ENCODE peak calls at places on chromosomes 2 and 18, in seven cellular contexts. One of them, this sample, is unnamed.

GRCh38 chr18:13910986-13911385 is 4.3 kb downstream of the MC2R start:
- DNase-seq in CD8-positive, alpha-beta T cell: no peak
- DNase-seq in colonic mucosa: no peak
- DNase-seq in cardiac muscle cell: no peak
- DNase-seq in thyroid gland: no peak
- DNase-seq in iPS DF 6.9: no peak
- DNase-seq in uterus: no peak
- DNase-seq in this sample: no peak

GRCh38 chr18:25786778-25787177 is 303.6 kb downstream of the SS18 start:
- DNase-seq in uterus: no peak
- DNase-seq in cardiac muscle cell: no peak
- DNase-seq in colonic mucosa: no peak
- DNase-seq in iPS DF 6.9: no peak
- DNase-seq in thyroid gland: no peak
- DNase-seq in CD8-positive, alpha-beta T cell: no peak
- DNase-seq in this sample: no peak

GRCh38 chr2:8575810-8576423 is 105.9 kb upstream of the ID2 start:
- DNase-seq in CD8-positive, alpha-beta T cell: no peak
- DNase-seq in iPS DF 6.9: no peak
- DNase-seq in thyroid gland: no peak
- DNase-seq in cardiac muscle cell: no peak
- DNase-seq in uterus: no peak
- DNase-seq in colonic mucosa: no peak
- DNase-seq in this sample: no peak

GRCh38 chr2:109376115-109376514 is 237.7 kb downstream of the SEPTIN10 start:
- DNase-seq in thyroid gland: no peak
- DNase-seq in iPS DF 6.9: no peak
- DNase-seq in cardiac muscle cell: no peak
- DNase-seq in colonic mucosa: peak
- DNase-seq in CD8-positive, alpha-beta T cell: peak
- DNase-seq in uterus: peak
- DNase-seq in this sample: no peak

GRCh38 chr2:206780671-206781070 is 15.3 kb downstream of the FASTKD2 start:
- DNase-seq in uterus: no peak
- DNase-seq in CD8-positive, alpha-beta T cell: no peak
- DNase-seq in colonic mucosa: no peak
- DNase-seq in cardiac muscle cell: no peak
- DNase-seq in thyroid gland: no peak
- DNase-seq in iPS DF 6.9: no peak
- DNase-seq in this sample: no peak

GRCh38 chr2:136015688-136016087 is 30.3 kb upstream of the DARS1 start:
- DNase-seq in cardiac muscle cell: no peak
- DNase-seq in CD8-positive, alpha-beta T cell: no peak
- DNase-seq in colonic mucosa: no peak
- DNase-seq in iPS DF 6.9: no peak
- DNase-seq in thyroid gland: no peak
- DNase-seq in uterus: no peak
- DNase-seq in this sample: no peak

GRCh38 chr2:84458436-84459027 is 548 bp downstream of the SUCLG1 start:
- DNase-seq in colonic mucosa: peak
- DNase-seq in cardiac muscle cell: peak
- DNase-seq in thyroid gland: peak
- DNase-seq in uterus: peak
- DNase-seq in iPS DF 6.9: no peak
- DNase-seq in CD8-positive, alpha-beta T cell: peak
- DNase-seq in this sample: no peak

GRCh38 chr2:176100547-176101140 is 1.0 kb downstream of the HOXD12 start:
- DNase-seq in cardiac muscle cell: no peak
- DNase-seq in colonic mucosa: peak
- DNase-seq in thyroid gland: no peak
- DNase-seq in CD8-positive, alpha-beta T cell: peak
- DNase-seq in uterus: no peak
- DNase-seq in iPS DF 6.9: no peak
- DNase-seq in this sample: no peak

GRCh38 chr2:127261835-127262234 is 32.1 kb downstream of the ERCC3 start:
- DNase-seq in thyroid gland: no peak
- DNase-seq in CD8-positive, alpha-beta T cell: no peak
- DNase-seq in cardiac muscle cell: no peak
- DNase-seq in uterus: no peak
- DNase-seq in iPS DF 6.9: no peak
- DNase-seq in colonic mucosa: no peak
- DNase-seq in this sample: no peak

GRCh38 chr2:219404291-219404910 is 13.8 kb upstream of the DES start:
- DNase-seq in colonic mucosa: no peak
- DNase-seq in thyroid gland: no peak
- DNase-seq in CD8-positive, alpha-beta T cell: no peak
- DNase-seq in cardiac muscle cell: peak
- DNase-seq in uterus: no peak
- DNase-seq in iPS DF 6.9: no peak
- DNase-seq in this sample: no peak

GRCh38 chr2:126825306-126825705 is 73.4 kb upstream of the TEX51 start:
- DNase-seq in cardiac muscle cell: no peak
- DNase-seq in colonic mucosa: no peak
- DNase-seq in CD8-positive, alpha-beta T cell: no peak
- DNase-seq in uterus: no peak
- DNase-seq in thyroid gland: no peak
- DNase-seq in iPS DF 6.9: no peak
- DNase-seq in this sample: no peak

GRCh38 chr2:9693138-9693520 is 62.3 kb upstream of the YWHAQ start:
- DNase-seq in uterus: peak
- DNase-seq in thyroid gland: no peak
- DNase-seq in cardiac muscle cell: no peak
- DNase-seq in colonic mucosa: no peak
- DNase-seq in iPS DF 6.9: no peak
- DNase-seq in CD8-positive, alpha-beta T cell: no peak
- DNase-seq in this sample: no peak

GRCh38 chr18:27627927-27628326 is 442.8 kb upstream of the CHST9 start:
- DNase-seq in cardiac muscle cell: no peak
- DNase-seq in colonic mucosa: no peak
- DNase-seq in CD8-positive, alpha-beta T cell: no peak
- DNase-seq in uterus: no peak
- DNase-seq in iPS DF 6.9: no peak
- DNase-seq in thyroid gland: no peak
- DNase-seq in this sample: no peak

GRCh38 chr18:28823506-28824182 is 646.7 kb upstream of the CDH2 start:
- DNase-seq in thyroid gland: no peak
- DNase-seq in CD8-positive, alpha-beta T cell: no peak
- DNase-seq in cardiac muscle cell: no peak
- DNase-seq in iPS DF 6.9: no peak
- DNase-seq in colonic mucosa: no peak
- DNase-seq in uterus: no peak
- DNase-seq in this sample: no peak

GRCh38 chr18:56413862-56414261 is 224.5 kb downstream of the TXNL1 start:
- DNase-seq in thyroid gland: no peak
- DNase-seq in iPS DF 6.9: no peak
- DNase-seq in colonic mucosa: no peak
- DNase-seq in cardiac muscle cell: no peak
- DNase-seq in CD8-positive, alpha-beta T cell: no peak
- DNase-seq in uterus: no peak
- DNase-seq in this sample: no peak

GRCh38 chr2:127568128-127568527 is 32.6 kb downstream of the MYO7B start:
- DNase-seq in thyroid gland: no peak
- DNase-seq in cardiac muscle cell: no peak
- DNase-seq in colonic mucosa: no peak
- DNase-seq in uterus: no peak
- DNase-seq in CD8-positive, alpha-beta T cell: no peak
- DNase-seq in iPS DF 6.9: no peak
- DNase-seq in this sample: no peak

GRCh38 chr2:203535784-203536590 is 886 bp upstream of the RAPH1 start:
- DNase-seq in colonic mucosa: no peak
- DNase-seq in CD8-positive, alpha-beta T cell: no peak
- DNase-seq in uterus: no peak
- DNase-seq in thyroid gland: no peak
- DNase-seq in cardiac muscle cell: no peak
- DNase-seq in iPS DF 6.9: no peak
- DNase-seq in this sample: no peak

GRCh38 chr2:12131975-12132374 is 385.5 kb downstream of the LPIN1 start:
- DNase-seq in iPS DF 6.9: no peak
- DNase-seq in thyroid gland: no peak
- DNase-seq in CD8-positive, alpha-beta T cell: no peak
- DNase-seq in cardiac muscle cell: no peak
- DNase-seq in colonic mucosa: no peak
- DNase-seq in uterus: peak
- DNase-seq in this sample: no peak

GRCh38 chr2:182885771-182886170 is 19.3 kb upstream of the FRZB start:
- DNase-seq in colonic mucosa: no peak
- DNase-seq in cardiac muscle cell: no peak
- DNase-seq in uterus: no peak
- DNase-seq in iPS DF 6.9: no peak
- DNase-seq in CD8-positive, alpha-beta T cell: no peak
- DNase-seq in thyroid gland: no peak
- DNase-seq in this sample: no peak

GRCh38 chr18:34511879-34512278 is 198.2 kb upstream of the DTNA start:
- DNase-seq in iPS DF 6.9: no peak
- DNase-seq in cardiac muscle cell: no peak
- DNase-seq in colonic mucosa: no peak
- DNase-seq in CD8-positive, alpha-beta T cell: no peak
- DNase-seq in thyroid gland: no peak
- DNase-seq in uterus: no peak
- DNase-seq in this sample: no peak

GRCh38 chr2:74225698-74226459 is 27.5 kb downstream of the MTHFD2 start:
- DNase-seq in uterus: no peak
- DNase-seq in cardiac muscle cell: peak
- DNase-seq in colonic mucosa: no peak
- DNase-seq in iPS DF 6.9: no peak
- DNase-seq in thyroid gland: no peak
- DNase-seq in CD8-positive, alpha-beta T cell: no peak
- DNase-seq in this sample: no peak

GRCh38 chr2:23542390-23542789 is 157.4 kb downstream of the KLHL29 start:
- DNase-seq in uterus: no peak
- DNase-seq in iPS DF 6.9: no peak
- DNase-seq in cardiac muscle cell: no peak
- DNase-seq in thyroid gland: no peak
- DNase-seq in colonic mucosa: no peak
- DNase-seq in CD8-positive, alpha-beta T cell: no peak
- DNase-seq in this sample: no peak

GRCh38 chr2:23540804-23541360 is 155.9 kb downstream of the KLHL29 start:
- DNase-seq in colonic mucosa: no peak
- DNase-seq in uterus: no peak
- DNase-seq in CD8-positive, alpha-beta T cell: no peak
- DNase-seq in iPS DF 6.9: no peak
- DNase-seq in cardiac muscle cell: no peak
- DNase-seq in thyroid gland: no peak
- DNase-seq in this sample: no peak

GRCh38 chr2:23545391-23545790 is 160.4 kb downstream of the KLHL29 start:
- DNase-seq in thyroid gland: no peak
- DNase-seq in uterus: no peak
- DNase-seq in cardiac muscle cell: no peak
- DNase-seq in iPS DF 6.9: no peak
- DNase-seq in CD8-positive, alpha-beta T cell: no peak
- DNase-seq in colonic mucosa: no peak
- DNase-seq in this sample: no peak

GRCh38 chr2:23544589-23545295 is 159.8 kb downstream of the KLHL29 start:
- DNase-seq in uterus: no peak
- DNase-seq in iPS DF 6.9: no peak
- DNase-seq in thyroid gland: no peak
- DNase-seq in cardiac muscle cell: no peak
- DNase-seq in CD8-positive, alpha-beta T cell: no peak
- DNase-seq in colonic mucosa: no peak
- DNase-seq in this sample: no peak

GRCh38 chr2:23541453-23542334 is 156.7 kb downstream of the KLHL29 start:
- DNase-seq in uterus: peak
- DNase-seq in CD8-positive, alpha-beta T cell: no peak
- DNase-seq in cardiac muscle cell: no peak
- DNase-seq in iPS DF 6.9: no peak
- DNase-seq in thyroid gland: no peak
- DNase-seq in colonic mucosa: no peak
- DNase-seq in this sample: no peak
- H3K27ac ChIP-seq in uterus: peak
- H3K27ac ChIP-seq in CD8-positive, alpha-beta T cell: no peak
- H3K27ac ChIP-seq in cardiac muscle cell: no peak
- H3K27ac ChIP-seq in iPS DF 6.9: no peak
- H3K27ac ChIP-seq in thyroid gland: no peak
- H3K27ac ChIP-seq in colonic mucosa: no peak
- H3K27ac ChIP-seq in this sample: no peak

DNA sequence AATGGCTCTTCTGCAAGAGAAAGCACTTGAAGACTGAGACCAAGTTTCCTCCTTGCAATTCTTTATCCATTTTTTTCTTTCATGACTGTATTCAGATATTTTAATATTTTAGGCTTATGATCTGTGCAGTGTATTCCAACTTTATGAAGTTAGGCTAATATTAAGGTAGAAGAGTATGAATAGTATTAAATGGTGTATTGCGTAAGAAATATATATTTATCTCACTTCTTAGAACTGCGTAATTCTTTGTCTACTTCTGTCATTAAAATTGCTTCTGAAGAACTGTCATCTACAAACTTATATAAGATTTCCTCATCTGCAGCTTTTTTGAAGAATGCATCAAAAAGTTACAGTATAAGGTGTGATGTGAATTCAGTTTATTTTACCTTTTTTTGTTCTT is 183.2 kb downstream of the DLGAP1 start:
- DNase-seq in thyroid gland: no peak
- DNase-seq in CD8-positive, alpha-beta T cell: no peak
- DNase-seq in iPS DF 6.9: no peak
- DNase-seq in colonic mucosa: no peak
- DNase-seq in uterus: no peak
- DNase-seq in cardiac muscle cell: no peak
- DNase-seq in this sample: no peak
- H3K27ac ChIP-seq in thyroid gland: no peak
- H3K27ac ChIP-seq in CD8-positive, alpha-beta T cell: no peak
- H3K27ac ChIP-seq in iPS DF 6.9: no peak
- H3K27ac ChIP-seq in colonic mucosa: no peak
- H3K27ac ChIP-seq in uterus: no peak
- H3K27ac ChIP-seq in cardiac muscle cell: no peak
- H3K27ac ChIP-seq in this sample: no peak

GRCh38 chr2:226078656-226079055 is 679.1 kb downstream of the NYAP2 start:
- DNase-seq in thyroid gland: no peak
- DNase-seq in cardiac muscle cell: no peak
- DNase-seq in iPS DF 6.9: no peak
- DNase-seq in uterus: no peak
- DNase-seq in CD8-positive, alpha-beta T cell: no peak
- DNase-seq in colonic mucosa: no peak
- DNase-seq in this sample: no peak

GRCh38 chr2:226076529-226076928 is 677.0 kb downstream of the NYAP2 start:
- DNase-seq in thyroid gland: no peak
- DNase-seq in cardiac muscle cell: no peak
- DNase-seq in CD8-positive, alpha-beta T cell: no peak
- DNase-seq in colonic mucosa: no peak
- DNase-seq in uterus: no peak
- DNase-seq in iPS DF 6.9: no peak
- DNase-seq in this sample: no peak

GRCh38 chr2:226079186-226079585 is 679.7 kb downstream of the NYAP2 start:
- DNase-seq in cardiac muscle cell: no peak
- DNase-seq in iPS DF 6.9: no peak
- DNase-seq in thyroid gland: no peak
- DNase-seq in CD8-positive, alpha-beta T cell: no peak
- DNase-seq in colonic mucosa: no peak
- DNase-seq in uterus: no peak
- DNase-seq in this sample: no peak

GRCh38 chr2:226077841-226078240 is 678.3 kb downstream of the NYAP2 start:
- DNase-seq in colonic mucosa: no peak
- DNase-seq in thyroid gland: no peak
- DNase-seq in iPS DF 6.9: no peak
- DNase-seq in uterus: no peak
- DNase-seq in cardiac muscle cell: no peak
- DNase-seq in CD8-positive, alpha-beta T cell: no peak
- DNase-seq in this sample: no peak

GRCh38 chr2:226077031-226077430 is 677.5 kb downstream of the NYAP2 start:
- DNase-seq in CD8-positive, alpha-beta T cell: no peak
- DNase-seq in uterus: no peak
- DNase-seq in colonic mucosa: no peak
- DNase-seq in thyroid gland: no peak
- DNase-seq in cardiac muscle cell: no peak
- DNase-seq in iPS DF 6.9: no peak
- DNase-seq in this sample: no peak
- H3K27ac ChIP-seq in CD8-positive, alpha-beta T cell: no peak
- H3K27ac ChIP-seq in uterus: no peak
- H3K27ac ChIP-seq in colonic mucosa: no peak
- H3K27ac ChIP-seq in thyroid gland: no peak
- H3K27ac ChIP-seq in cardiac muscle cell: no peak
- H3K27ac ChIP-seq in iPS DF 6.9: no peak
- H3K27ac ChIP-seq in this sample: no peak

GRCh38 chr2:88560619-88561307 is 66.5 kb downstream of the EIF2AK3 start:
- DNase-seq in colonic mucosa: no peak
- DNase-seq in cardiac muscle cell: no peak
- DNase-seq in iPS DF 6.9: no peak
- DNase-seq in CD8-positive, alpha-beta T cell: no peak
- DNase-seq in thyroid gland: no peak
- DNase-seq in uterus: no peak
- DNase-seq in this sample: no peak
- H3K27ac ChIP-seq in colonic mucosa: no peak
- H3K27ac ChIP-seq in cardiac muscle cell: no peak
- H3K27ac ChIP-seq in iPS DF 6.9: no peak
- H3K27ac ChIP-seq in CD8-positive, alpha-beta T cell: no peak
- H3K27ac ChIP-seq in thyroid gland: no peak
- H3K27ac ChIP-seq in uterus: no peak
- H3K27ac ChIP-seq in this sample: no peak

This sample was measured in Panc1.